ENCODE peak calls at places on chromosomes 2 and 18, in five cellular contexts. J is Panc1, P is pancreas, D is AG10803, F is suprapubic skin. X is an unnamed sample.

GRCh38 chr2:102764083-102764482 is 2.3 kb downstream of the TMEM182 start:
- DNase-seq in F (no peak), J (no peak), D (no peak), P (no peak), X (no peak)

GRCh38 chr2:40240067-40240466 is 211.8 kb downstream of the SLC8A1 start:
- DNase-seq in F (peak), J (no peak), D (peak), P (peak), X (no peak)

GRCh38 chr2:375270-375946 is 87.5 kb upstream of the ALKAL2 start:
- DNase-seq in P (no peak), J (no peak), F (peak), D (no peak), X (no peak)

GRCh38 chr2:96233880-96234316 is 25.3 kb upstream of the STARD7 start:
- DNase-seq in F (no peak), J (no peak), P (no peak), D (no peak), X (no peak)

GRCh38 chr18:80247403-80247916 is at the start of gene PARD6G:
- DNase-seq in P (peak), F (peak), J (no peak), D (peak), X (peak)

GRCh38 chr2:238493880-238494572 is 67.3 kb downstream of the ASB1 start:
- DNase-seq in D (no peak), F (peak), P (no peak), J (no peak), X (no peak)

GRCh38 chr2:46058140-46058539 is 239.1 kb upstream of the EPAS1 start:
- DNase-seq in J (no peak), P (no peak), F (no peak), D (no peak), X (no peak)

GRCh38 chr2:215831296-215831913 is 181.9 kb downstream of the MREG start:
- DNase-seq in F (no peak), D (no peak), J (no peak), P (no peak), X (no peak)

GRCh38 chr2:65326276-65326675 is 98.6 kb downstream of the ACTR2 start:
- DNase-seq in J (no peak), P (no peak), F (no peak), D (no peak), X (no peak)

GRCh38 chr2:74199871-74200305 is 1.5 kb downstream of the MTHFD2 start:
- DNase-seq in D (peak), J (no peak), F (no peak), P (no peak), X (no peak)

GRCh38 chr2:109270758-109271305 is 141.8 kb downstream of the SH3RF3 start:
- DNase-seq in F (no peak), P (no peak), D (no peak), J (no peak), X (no peak)

GRCh38 chr2:151727593-151728552 is 6.4 kb downstream of the NEB start:
- DNase-seq in D (no peak), F (no peak), J (no peak), P (no peak), X (no peak)

GRCh38 chr18:9673296-9674251 is 34.5 kb upstream of the RAB31 start:
- DNase-seq in P (no peak), F (no peak), J (peak), D (peak), X (peak)

DNA sequence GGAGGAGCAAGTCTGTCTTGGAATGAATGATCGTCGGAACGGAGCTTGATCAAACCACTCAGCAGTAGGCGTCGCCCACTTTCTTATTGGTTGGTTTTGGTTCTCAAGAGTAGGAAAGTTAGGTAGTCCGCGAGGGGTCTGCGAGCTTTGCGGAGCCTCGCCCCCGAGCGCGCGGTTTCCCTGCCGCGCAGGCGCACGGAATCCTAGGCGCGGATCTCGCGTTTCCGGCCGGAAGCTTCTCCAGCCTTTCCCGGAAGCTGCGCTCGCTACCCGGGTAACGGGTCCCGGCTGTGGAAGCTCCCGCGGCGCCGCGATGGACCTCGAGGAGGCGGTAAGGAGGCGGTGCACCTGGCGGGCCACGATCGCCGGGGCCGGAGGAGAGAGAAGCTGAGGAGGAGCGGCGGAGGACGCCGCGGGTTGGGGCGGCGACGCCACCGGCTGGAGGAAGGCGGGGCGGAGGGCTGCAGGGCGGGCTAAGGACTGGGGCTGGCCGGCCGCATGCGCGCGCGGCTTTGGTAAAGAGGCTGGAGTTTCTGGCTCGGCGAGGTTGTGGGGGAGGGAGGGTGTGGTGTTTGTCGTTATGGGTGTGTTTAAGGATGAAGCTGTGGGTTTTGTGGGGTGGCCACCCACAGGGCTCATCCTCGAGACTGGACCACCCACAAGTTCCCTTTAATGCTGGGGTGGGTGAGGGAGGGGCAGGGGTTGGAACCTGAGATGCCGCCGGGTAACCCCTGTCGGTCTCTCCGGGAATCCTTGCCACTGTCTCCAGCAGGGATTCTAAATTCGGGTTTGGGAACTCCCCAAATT is at the start of gene TAF1B:
- DNase-seq in P (peak), D (peak), J (peak), F (peak), X (peak)
- TF ChIP-seq CTCF in P (no peak), D (peak), J (no peak), F (peak), X (peak)

GRCh38 chr18:26083099-26083498 is 7.3 kb downstream of the SS18 start:
- DNase-seq in P (no peak), J (no peak), D (no peak), F (no peak), X (no peak)

GRCh38 chr18:26085056-26085455 is 5.4 kb downstream of the SS18 start:
- DNase-seq in J (no peak), P (no peak), F (no peak), D (no peak), X (no peak)

GRCh38 chr18:26086959-26087358 is 3.5 kb downstream of the SS18 start:
- DNase-seq in F (no peak), P (no peak), D (no peak), J (no peak), X (no peak)

DNA sequence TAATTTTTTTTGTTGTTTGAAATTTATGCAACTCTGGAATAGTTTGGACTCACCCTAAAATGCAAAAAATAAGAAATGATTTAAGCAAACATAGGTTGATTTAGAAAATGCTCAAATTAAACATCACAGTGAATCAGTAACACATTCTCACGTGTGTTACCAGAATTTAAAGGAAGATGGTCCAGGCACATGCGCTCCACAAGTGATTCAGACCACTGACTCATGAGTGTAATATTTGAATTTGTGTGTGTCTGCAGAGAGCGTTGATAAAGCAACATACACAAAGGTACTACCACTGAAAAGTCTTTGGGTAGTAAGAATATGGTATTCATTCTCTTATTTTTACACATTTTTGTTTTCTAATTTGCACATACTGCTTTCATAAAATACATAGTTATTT is 7.9 kb downstream of the SS18 start:
- DNase-seq in F (no peak), P (no peak), D (peak), J (no peak), X (no peak)
- TF ChIP-seq CTCF in F (no peak), P (no peak), D (no peak), J (no peak), X (no peak)

GRCh38 chr2:158464426-158465281 is 7.9 kb downstream of the PKP4 start:
- DNase-seq in D (no peak), P (no peak), F (no peak), J (no peak), X (no peak)
- TF ChIP-seq CTCF in D (peak), P (peak), F (peak), J (peak), X (no peak)

GRCh38 chr2:231393149-231394131 is 2.1 kb upstream of the B3GNT7 start:
- DNase-seq in J (no peak), P (peak), F (no peak), D (no peak), X (no peak)
- TF ChIP-seq CTCF in J (peak), P (no peak), F (no peak), D (no peak), X (peak)

GRCh38 chr2:23595601-23596251 is 210.7 kb downstream of the KLHL29 start:
- DNase-seq in D (peak), J (no peak), P (no peak), F (no peak), X (no peak)
- TF ChIP-seq CTCF in D (peak), J (no peak), P (no peak), F (no peak), X (no peak)

GRCh38 chr2:177026956-177027355 is 185.6 kb upstream of the HNRNPA3 start:
- DNase-seq in J (no peak), D (no peak), P (no peak), F (no peak), X (no peak)
- TF ChIP-seq CTCF in J (no peak), D (no peak), P (no peak), F (no peak), X (no peak)

DNA sequence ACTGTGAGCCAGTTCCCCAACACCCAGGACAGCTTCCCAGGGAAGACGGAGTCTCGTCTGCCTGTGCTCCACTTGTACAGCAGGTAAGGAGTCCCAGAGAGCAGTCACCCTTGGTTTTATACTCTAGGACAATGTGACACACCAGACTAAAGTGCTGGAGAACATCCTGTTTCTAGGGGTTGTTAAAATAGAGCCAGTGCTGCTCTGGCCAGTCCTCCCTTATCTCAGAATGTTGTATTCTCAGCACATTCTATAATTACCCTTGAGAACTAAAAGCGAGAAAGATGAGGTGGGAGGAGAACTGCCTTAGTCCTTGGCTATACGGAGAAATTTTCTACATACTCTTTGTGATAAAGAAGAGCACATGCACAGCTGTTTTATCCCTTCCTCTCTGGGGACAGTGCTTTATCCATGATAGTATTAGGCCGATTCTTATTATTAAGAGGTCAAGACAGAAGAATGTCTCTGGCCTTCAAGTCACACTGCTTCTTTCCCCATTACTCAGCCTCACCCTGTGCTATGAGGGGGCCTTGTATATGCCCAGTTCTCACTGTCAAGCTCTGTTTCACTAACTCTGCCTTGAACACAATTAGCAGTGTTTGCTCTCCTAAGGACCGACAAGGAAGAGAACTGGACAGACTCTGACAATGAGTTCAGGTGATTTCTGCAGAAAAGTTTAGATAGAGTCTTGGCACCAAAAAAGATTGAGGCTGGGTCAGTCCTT is 385.8 kb downstream of the TRIB2 start:
- DNase-seq in J (no peak), D (no peak), P (no peak), F (no peak), X (no peak)
- TF ChIP-seq CTCF in J (no peak), D (no peak), P (no peak), F (no peak), X (no peak)

DNA sequence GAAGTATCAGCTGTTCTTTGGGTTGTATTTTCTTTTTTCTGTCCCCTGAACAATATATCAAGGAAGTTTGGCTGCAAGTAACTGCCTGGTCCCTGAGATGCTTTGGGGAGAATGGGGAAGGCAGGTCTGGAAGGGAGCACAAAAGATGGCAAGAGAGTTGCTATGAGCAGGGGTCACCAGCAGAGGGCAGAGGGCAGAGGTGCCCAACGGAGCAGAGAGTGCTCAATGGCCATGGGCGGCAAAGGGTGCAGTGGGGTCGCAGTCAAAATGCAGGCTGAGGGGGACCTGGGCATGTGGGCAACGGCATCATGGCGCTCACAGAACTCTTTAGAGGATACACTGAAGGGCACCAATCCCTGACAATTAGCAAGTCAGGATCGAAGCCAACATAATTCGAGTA is 107.7 kb upstream of the ATP8B1 start:
- DNase-seq in P (no peak), F (no peak), J (no peak), D (no peak), X (no peak)
- TF ChIP-seq CTCF in P (no peak), F (peak), J (peak), D (peak), X (peak)

DNA sequence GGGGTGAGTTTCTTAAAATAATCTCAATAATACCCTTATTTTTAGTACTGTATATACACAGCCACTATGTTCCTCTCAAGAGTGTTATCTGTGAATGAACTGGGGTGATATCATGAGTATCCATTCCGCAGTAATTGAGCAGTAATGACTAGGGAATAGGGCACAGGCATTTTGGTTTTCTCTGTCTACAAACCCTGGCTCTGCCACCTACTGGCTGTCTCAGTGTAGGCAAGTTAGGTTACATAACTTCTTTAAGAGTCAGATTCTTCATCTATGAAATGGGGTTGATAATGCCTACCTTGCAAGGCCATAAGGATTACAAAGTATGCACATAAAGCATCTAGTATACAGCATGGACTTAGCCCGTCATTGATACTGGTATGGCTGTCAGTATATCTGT is 555.8 kb downstream of the NRXN1 start:
- DNase-seq in D (no peak), J (no peak), F (no peak), P (no peak), X (no peak)
- TF ChIP-seq CTCF in D (no peak), J (peak), F (no peak), P (no peak), X (no peak)

X was measured in HCT116.